ENCODE peak calls at places on chromosomes 12 and 14, in eight cellular contexts. D is foreskin fibroblast; N is activated naive CD4-positive, alpha-beta T cell; S is NCI-H2029 treated with DMSO at 0.1 percent for 48 hours; F is neural progenitor cell; Z is GOT3; G is SW480; W is ovary. X is an unnamed sample.
A peak's percentile ranks its signal among the peaks of the same experiment; 100 is the strongest.

GRCh38 chr14:92680781-92681650 is 67.4 kb downstream of the LGMN start:
- DNase-seq in D (peak; percentile 91), N (peak; percentile 21), S (no peak), F (peak; percentile 88), Z (no peak), G (peak; percentile 75), W (peak; percentile 84), X (peak; percentile 56)

GRCh38 chr14:102922490-102923200 is at the start of gene AMN:
- DNase-seq in D (no peak), N (no peak), S (no peak), F (peak; percentile 48), Z (no peak), G (no peak), W (no peak), X (no peak)

GRCh38 chr12:104720346-104721064 is 237.6 kb downstream of the SLC41A2 start:
- DNase-seq in D (peak; percentile 63), N (peak; percentile 13), S (no peak), F (no peak), Z (no peak), G (no peak), W (no peak), X (no peak)

GRCh38 chr12:107645630-107646333 is 39.8 kb upstream of the PWP1 start:
- DNase-seq in D (no peak), N (no peak), S (no peak), F (peak; percentile 93), Z (no peak), G (no peak), W (no peak), X (no peak)

GRCh38 chr14:99519931-99520421 is 38.8 kb downstream of the CCNK start:
- DNase-seq in D (no peak), N (no peak), S (no peak), F (no peak), Z (no peak), G (no peak), W (peak; percentile 37), X (no peak)

GRCh38 chr12:50242751-50243191 is 40.5 kb downstream of the LIMA1 start:
- DNase-seq in D (peak; percentile 69), N (no peak), S (no peak), F (no peak), Z (no peak), G (peak; percentile 36), W (no peak), X (no peak)

GRCh38 chr12:109759595-109759994 is 46.0 kb downstream of the FAM222A start:
- DNase-seq in D (no peak), N (no peak), S (no peak), F (no peak), Z (no peak), G (no peak), W (peak; percentile 54), X (no peak)

GRCh38 chr12:82438356-82438755 is 80.0 kb downstream of the METTL25 start:
- DNase-seq in D (no peak), N (no peak), S (no peak), F (no peak), Z (no peak), G (no peak), W (no peak), X (no peak)

GRCh38 chr14:50366115-50366514 is 30.6 kb downstream of the CDKL1 start:
- DNase-seq in D (peak; percentile 67), N (no peak), S (no peak), F (no peak), Z (no peak), G (no peak), W (no peak), X (no peak)

GRCh38 chr12:119728437-119728730 is 60.5 kb downstream of the PRKAB1 start:
- DNase-seq in D (no peak), N (no peak), S (no peak), F (no peak), Z (no peak), G (no peak), W (no peak), X (no peak)

GRCh38 chr12:45730116-45730841 is 773 bp downstream of the ARID2 start:
- DNase-seq in D (peak; percentile 68), N (peak; percentile 10), S (peak; percentile 54), F (peak; percentile 76), Z (peak; percentile 39), G (peak; percentile 67), W (peak; percentile 72), X (peak; percentile 24)

GRCh38 chr12:18805516-18806248 is 67.8 kb downstream of the CAPZA3 start:
- DNase-seq in D (no peak), N (no peak), S (no peak), F (peak; percentile 51), Z (no peak), G (no peak), W (no peak), X (no peak)

GRCh38 chr14:102591372-102591943 is 991 bp upstream of the RCOR1 start:
- DNase-seq in D (peak; percentile 57), N (no peak), S (no peak), F (peak; percentile 70), Z (no peak), G (peak; percentile 54), W (peak; percentile 78), X (no peak)

GRCh38 chr14:73058923-73059311 is 583 bp downstream of the RBM25 start:
- DNase-seq in D (peak; percentile 42), N (no peak), S (no peak), F (peak; percentile 48), Z (no peak), G (peak; percentile 49), W (no peak), X (no peak)

GRCh38 chr12:12976366-12976765 is 23.7 kb downstream of the HEBP1 start:
- DNase-seq in D (peak; percentile 95), N (no peak), S (no peak), F (no peak), Z (no peak), G (no peak), W (no peak), X (peak; percentile 98)

GRCh38 chr12:106739318-106739717 is 35.2 kb upstream of the RIC8B start:
- DNase-seq in D (no peak), N (no peak), S (no peak), F (no peak), Z (no peak), G (peak; percentile 9), W (no peak), X (no peak)

GRCh38 chr12:57055834-57056233 is 5.9 kb upstream of the MYO1A start:
- DNase-seq in D (no peak), N (no peak), S (no peak), F (no peak), Z (no peak), G (no peak), W (no peak), X (no peak)

GRCh38 chr12:97556201-97556824 is 93.7 kb downstream of the RMST start:
- DNase-seq in D (no peak), N (no peak), S (peak; percentile 59), F (peak; percentile 31), Z (no peak), G (peak; percentile 6), W (no peak), X (peak; percentile 5)

GRCh38 chr12:44628180-44628579 is 247.9 kb downstream of the NELL2 start:
- DNase-seq in D (no peak), N (no peak), S (no peak), F (no peak), Z (no peak), G (no peak), W (no peak), X (no peak)

GRCh38 chr14:100893760-100894159 is 9.8 kb downstream of the RTL1 start:
- DNase-seq in D (no peak), N (no peak), S (no peak), F (no peak), Z (no peak), G (no peak), W (peak; percentile 30), X (no peak)

GRCh38 chr12:108615918-108616317 is 17.8 kb downstream of the SELPLG start:
- DNase-seq in D (no peak), N (no peak), S (no peak), F (no peak), Z (no peak), G (no peak), W (no peak), X (no peak)

GRCh38 chr14:105258846-105259245 is 10.5 kb downstream of the BTBD6 start:
- DNase-seq in D (peak; percentile 46), N (no peak), S (no peak), F (no peak), Z (no peak), G (no peak), W (no peak), X (no peak)

X was measured in stromal cell of bone marrow.